ENCODE peak calls at places on chromosomes 4 and X, in eight cellular contexts. One of them, this sample, is unnamed.

GRCh38 chr4:95545526-95545925 is 3.2 kb downstream of the UNC5C start:
- DNase-seq in CD4-positive, alpha-beta T cell: no peak
- DNase-seq in NCI-H2107: no peak
- DNase-seq in T-helper 17 cell: no peak
- DNase-seq in hepatic stellate cell: no peak
- DNase-seq in posterior cingulate gyrus: no peak
- DNase-seq in brain microvascular endothelial cell: no peak
- DNase-seq in stomach: no peak
- DNase-seq in this sample: no peak

GRCh38 chr4:39502034-39502658 is 25.1 kb downstream of the UGDH start:
- DNase-seq in hepatic stellate cell: peak
- DNase-seq in stomach: no peak
- DNase-seq in brain microvascular endothelial cell: peak
- DNase-seq in posterior cingulate gyrus: no peak
- DNase-seq in CD4-positive, alpha-beta T cell: no peak
- DNase-seq in T-helper 17 cell: no peak
- DNase-seq in NCI-H2107: no peak
- DNase-seq in this sample: no peak

GRCh38 chr4:52824603-52825310 is 37.4 kb upstream of the RASL11B start:
- DNase-seq in CD4-positive, alpha-beta T cell: no peak
- DNase-seq in posterior cingulate gyrus: no peak
- DNase-seq in stomach: peak
- DNase-seq in T-helper 17 cell: no peak
- DNase-seq in brain microvascular endothelial cell: no peak
- DNase-seq in hepatic stellate cell: no peak
- DNase-seq in NCI-H2107: no peak
- DNase-seq in this sample: no peak

GRCh38 chr4:41399191-41399590 is 138.8 kb upstream of the LIMCH1 start:
- DNase-seq in CD4-positive, alpha-beta T cell: no peak
- DNase-seq in hepatic stellate cell: no peak
- DNase-seq in stomach: no peak
- DNase-seq in NCI-H2107: no peak
- DNase-seq in T-helper 17 cell: no peak
- DNase-seq in posterior cingulate gyrus: no peak
- DNase-seq in brain microvascular endothelial cell: no peak
- DNase-seq in this sample: no peak

GRCh38 chrX:12441376-12442128 is 303.3 kb downstream of the FRMPD4 start:
- DNase-seq in stomach: no peak
- DNase-seq in posterior cingulate gyrus: no peak
- DNase-seq in CD4-positive, alpha-beta T cell: no peak
- DNase-seq in hepatic stellate cell: peak
- DNase-seq in NCI-H2107: no peak
- DNase-seq in brain microvascular endothelial cell: peak
- DNase-seq in T-helper 17 cell: no peak
- DNase-seq in this sample: no peak

GRCh38 chr4:965766-966134 is 7.6 kb downstream of the DGKQ start:
- DNase-seq in posterior cingulate gyrus: no peak
- DNase-seq in brain microvascular endothelial cell: no peak
- DNase-seq in T-helper 17 cell: no peak
- DNase-seq in NCI-H2107: no peak
- DNase-seq in hepatic stellate cell: no peak
- DNase-seq in CD4-positive, alpha-beta T cell: no peak
- DNase-seq in stomach: no peak
- DNase-seq in this sample: no peak

GRCh38 chr4:162681212-162681611 is 485.5 kb downstream of the NAF1 start:
- DNase-seq in brain microvascular endothelial cell: no peak
- DNase-seq in posterior cingulate gyrus: no peak
- DNase-seq in hepatic stellate cell: no peak
- DNase-seq in T-helper 17 cell: no peak
- DNase-seq in NCI-H2107: no peak
- DNase-seq in stomach: no peak
- DNase-seq in CD4-positive, alpha-beta T cell: no peak
- DNase-seq in this sample: no peak

GRCh38 chr4:148399004-148399403 is 43.2 kb downstream of the NR3C2 start:
- DNase-seq in stomach: no peak
- DNase-seq in posterior cingulate gyrus: no peak
- DNase-seq in hepatic stellate cell: no peak
- DNase-seq in T-helper 17 cell: no peak
- DNase-seq in CD4-positive, alpha-beta T cell: no peak
- DNase-seq in brain microvascular endothelial cell: no peak
- DNase-seq in NCI-H2107: no peak
- DNase-seq in this sample: no peak

GRCh38 chr4:130808492-130808891 is 1712.5 kb downstream of the C4orf33 start:
- DNase-seq in posterior cingulate gyrus: no peak
- DNase-seq in stomach: no peak
- DNase-seq in brain microvascular endothelial cell: peak
- DNase-seq in CD4-positive, alpha-beta T cell: no peak
- DNase-seq in NCI-H2107: no peak
- DNase-seq in T-helper 17 cell: no peak
- DNase-seq in hepatic stellate cell: no peak
- DNase-seq in this sample: no peak

GRCh38 chr4:111991797-111992196 is 153.5 kb upstream of the FAM241A start:
- DNase-seq in T-helper 17 cell: no peak
- DNase-seq in hepatic stellate cell: peak
- DNase-seq in NCI-H2107: no peak
- DNase-seq in posterior cingulate gyrus: no peak
- DNase-seq in CD4-positive, alpha-beta T cell: no peak
- DNase-seq in stomach: no peak
- DNase-seq in brain microvascular endothelial cell: peak
- DNase-seq in this sample: no peak

GRCh38 chr4:173573286-173573685 is 43.3 kb upstream of the HAND2 start:
- DNase-seq in CD4-positive, alpha-beta T cell: no peak
- DNase-seq in posterior cingulate gyrus: no peak
- DNase-seq in brain microvascular endothelial cell: no peak
- DNase-seq in T-helper 17 cell: no peak
- DNase-seq in stomach: no peak
- DNase-seq in hepatic stellate cell: peak
- DNase-seq in NCI-H2107: no peak
- DNase-seq in this sample: no peak

GRCh38 chr4:158763462-158763861 is 5.4 kb upstream of the FNIP2 start:
- DNase-seq in hepatic stellate cell: no peak
- DNase-seq in stomach: no peak
- DNase-seq in brain microvascular endothelial cell: no peak
- DNase-seq in CD4-positive, alpha-beta T cell: no peak
- DNase-seq in posterior cingulate gyrus: no peak
- DNase-seq in T-helper 17 cell: no peak
- DNase-seq in NCI-H2107: no peak
- DNase-seq in this sample: no peak

GRCh38 chr4:6042293-6043063 is 24.2 kb upstream of the C4orf50 start:
- DNase-seq in brain microvascular endothelial cell: no peak
- DNase-seq in T-helper 17 cell: no peak
- DNase-seq in NCI-H2107: no peak
- DNase-seq in CD4-positive, alpha-beta T cell: no peak
- DNase-seq in posterior cingulate gyrus: peak
- DNase-seq in hepatic stellate cell: no peak
- DNase-seq in stomach: no peak
- DNase-seq in this sample: no peak

GRCh38 chr4:109303141-109303499 is 662 bp upstream of the COL25A1 start:
- DNase-seq in CD4-positive, alpha-beta T cell: no peak
- DNase-seq in hepatic stellate cell: no peak
- DNase-seq in posterior cingulate gyrus: peak
- DNase-seq in brain microvascular endothelial cell: no peak
- DNase-seq in T-helper 17 cell: no peak
- DNase-seq in stomach: no peak
- DNase-seq in NCI-H2107: no peak
- DNase-seq in this sample: no peak

GRCh38 chr4:73832651-73833237 is 3.7 kb upstream of the CXCL6 start:
- DNase-seq in CD4-positive, alpha-beta T cell: no peak
- DNase-seq in stomach: no peak
- DNase-seq in posterior cingulate gyrus: no peak
- DNase-seq in NCI-H2107: no peak
- DNase-seq in hepatic stellate cell: no peak
- DNase-seq in T-helper 17 cell: no peak
- DNase-seq in brain microvascular endothelial cell: no peak
- DNase-seq in this sample: no peak

GRCh38 chr4:153945704-153946103 is 156.8 kb upstream of the SFRP2 start:
- DNase-seq in brain microvascular endothelial cell: no peak
- DNase-seq in CD4-positive, alpha-beta T cell: no peak
- DNase-seq in hepatic stellate cell: no peak
- DNase-seq in T-helper 17 cell: no peak
- DNase-seq in stomach: no peak
- DNase-seq in posterior cingulate gyrus: no peak
- DNase-seq in NCI-H2107: no peak
- DNase-seq in this sample: no peak

This sample was measured in CD8-positive, alpha-beta memory T cell.